ENCODE peak calls at places on chromosomes 16 and 17, in six cellular contexts. I is H4; W is activated T-helper 1 cell treated with anti-CD3 and anti-CD28 coated beads, Interleukin-2, amount 50 U/mL, for 16 hours; A is neural crest cell; C is activated CD8-positive, alpha-beta T cell treated with anti-CD3 and anti-CD28 coated beads, Interleukin-2, amount 10 ng/mL, durations not matched to agents 7 days and 5 days; J is A549. P is an unnamed sample.

GRCh38 chr16:50863673-50864144 is 121.8 kb downstream of the CYLD start:
- DNase-seq in W (no peak), C (no peak), I (no peak), A (no peak), J (no peak), P (no peak)

GRCh38 chr16:57357330-57358151 is 1.0 kb upstream of the CCL22 start:
- DNase-seq in J (no peak), C (no peak), W (no peak), I (no peak), A (no peak), P (no peak)

GRCh38 chr17:44005865-44006580 is 1.6 kb downstream of the NAGS start:
- DNase-seq in J (peak; percentile 32), W (no peak), C (peak; percentile 44), I (no peak), A (peak; percentile 33), P (no peak)

GRCh38 chr16:51045186-51045585 is 105.9 kb downstream of the SALL1 start:
- DNase-seq in A (no peak), I (no peak), J (no peak), W (no peak), C (no peak), P (no peak)

GRCh38 chr17:38920374-38921291 is 4.8 kb upstream of the LASP1NB start:
- DNase-seq in J (no peak), A (no peak), C (peak; percentile 5), W (no peak), I (no peak), P (no peak)

GRCh38 chr17:35051183-35051578 is 12.3 kb downstream of the RFFL start:
- DNase-seq in C (peak; percentile 62), I (no peak), W (no peak), J (no peak), A (no peak), P (peak; percentile 24)

GRCh38 chr17:9079461-9080103 is 58.3 kb downstream of the NTN1 start:
- DNase-seq in I (no peak), J (no peak), W (no peak), C (peak; percentile 38), A (no peak), P (no peak)

GRCh38 chr17:66727634-66728570 is 107.0 kb upstream of the CACNG5 start:
- DNase-seq in W (no peak), I (peak; percentile 57), A (peak; percentile 63), C (peak; percentile 67), J (peak; percentile 68), P (peak; percentile 48)

GRCh38 chr17:77400445-77400870 is 259.7 kb downstream of the SEC14L1 start:
- DNase-seq in I (no peak), C (peak; percentile 82), W (peak; percentile 57), A (no peak), J (no peak), P (no peak)

GRCh38 chr16:57798267-57798810 is 4.0 kb downstream of the KIFC3 start:
- DNase-seq in W (no peak), J (no peak), A (no peak), I (no peak), C (no peak), P (no peak)

GRCh38 chr17:4696432-4696796 is 7.5 kb downstream of the PELP1 start:
- DNase-seq in W (no peak), I (no peak), J (no peak), A (no peak), C (no peak), P (no peak)

GRCh38 chr16:73142069-73142880 is 94.3 kb upstream of the ZFHX3 start:
- DNase-seq in J (no peak), W (no peak), A (no peak), I (no peak), C (no peak), P (no peak)

GRCh38 chr17:66268247-66268927 is 34.0 kb upstream of the PRKCA start:
- DNase-seq in W (no peak), I (no peak), A (no peak), J (no peak), C (no peak), P (peak; percentile 72)

GRCh38 chr17:79997004-79997673 is 38.5 kb downstream of the TBC1D16 start:
- DNase-seq in A (no peak), C (peak; percentile 91), W (peak; percentile 41), I (no peak), J (no peak), P (no peak)

GRCh38 chr17:67443931-67444597 is 67.0 kb downstream of the PITPNC1 start:
- DNase-seq in J (no peak), W (no peak), A (no peak), I (no peak), C (no peak), P (no peak)

GRCh38 chr16:49884033-49884707 is 28.3 kb upstream of the ZNF423 start:
- DNase-seq in A (no peak), I (peak; percentile 33), C (no peak), J (no peak), W (no peak), P (no peak)

GRCh38 chr16:29947897-29948296 is 14.0 kb upstream of the TMEM219 start:
- DNase-seq in W (no peak), I (no peak), A (no peak), C (no peak), J (no peak), P (no peak)

GRCh38 chr17:76166168-76166567 is 25.1 kb upstream of the FOXJ1 start:
- DNase-seq in I (no peak), W (no peak), C (no peak), A (no peak), J (no peak), P (no peak)

GRCh38 chr16:74183601-74184365 is 112.8 kb upstream of the PSMD7 start:
- DNase-seq in I (no peak), A (no peak), J (no peak), W (no peak), C (no peak), P (no peak)

GRCh38 chr16:89142474-89143197 is 28.9 kb upstream of the CDH15 start:
- DNase-seq in W (no peak), J (no peak), A (no peak), C (no peak), I (no peak), P (no peak)

GRCh38 chr16:31362476-31363405 is 7.8 kb downstream of the ITGAX start:
- DNase-seq in J (no peak), I (no peak), A (no peak), W (no peak), C (no peak), P (no peak)

GRCh38 chr17:75557852-75558665 is 29.5 kb upstream of the MYO15B start:
- DNase-seq in J (no peak), A (no peak), C (no peak), W (no peak), I (no peak), P (no peak)

P was measured in ACHN.